ENCODE peak calls at places on chromosomes 11 and 22, in seven cellular contexts. V is M059J, A is KBM-7, Q is H1, H is AML-193, I is NAMALWA, X is left colon. R is an unnamed sample.

GRCh38 chr11:109911488-109911887 is 181.7 kb upstream of the ZC3H12C start:
- DNase-seq in I (no peak), V (no peak), X (no peak), H (peak; percentile 29), A (no peak), Q (no peak), R (no peak)

GRCh38 chr11:95364324-95365295 is 133.6 kb upstream of the SESN3 start:
- DNase-seq in I (no peak), V (no peak), Q (no peak), A (no peak), H (no peak), X (no peak), R (no peak)

GRCh38 chr11:21258414-21258813 is 589.0 kb downstream of the NELL1 start:
- DNase-seq in A (no peak), X (no peak), H (no peak), Q (no peak), I (no peak), V (no peak), R (no peak)

GRCh38 chr11:76637491-76638266 is 32.9 kb downstream of the LRRC32 start:
- DNase-seq in V (no peak), A (peak; percentile 76), Q (no peak), H (no peak), I (peak; percentile 92), X (peak; percentile 59), R (no peak)

GRCh38 chr11:123356539-123356938 is 73.5 kb upstream of the GRAMD1B start:
- DNase-seq in I (no peak), V (no peak), X (no peak), A (no peak), Q (no peak), H (no peak), R (no peak)

GRCh38 chr22:39253427-39254070 is 8.8 kb upstream of the PDGFB start:
- DNase-seq in X (no peak), H (no peak), A (no peak), Q (no peak), V (peak; percentile 92), I (no peak), R (peak; percentile 51)

GRCh38 chr11:75655619-75656018 is 13.2 kb downstream of the MAP6 start:
- DNase-seq in H (no peak), A (no peak), Q (no peak), X (no peak), V (no peak), I (no peak), R (no peak)

GRCh38 chr22:19820880-19821522 is 33.7 kb downstream of the GNB1L start:
- DNase-seq in V (no peak), Q (no peak), A (no peak), I (no peak), H (no peak), X (no peak), R (no peak)

GRCh38 chr11:119483341-119483880 is 60.4 kb upstream of the THY1 start:
- DNase-seq in V (no peak), Q (no peak), I (no peak), H (no peak), X (no peak), A (no peak), R (no peak)

GRCh38 chr22:44706488-44706887 is 4.5 kb downstream of the PRR5 start:
- DNase-seq in H (no peak), V (no peak), X (no peak), Q (no peak), I (no peak), A (no peak), R (no peak)

GRCh38 chr11:7677071-7677470 is 3.8 kb upstream of the CYB5R2 start:
- DNase-seq in A (peak; percentile 39), Q (no peak), V (peak; percentile 93), X (no peak), H (no peak), I (no peak), R (no peak)

GRCh38 chr11:70845761-70846160 is 406.6 kb downstream of the SHANK2 start:
- DNase-seq in V (no peak), I (no peak), H (no peak), A (no peak), X (no peak), Q (no peak), R (no peak)

GRCh38 chr11:33089776-33090175 is 50.4 kb downstream of the TCP11L1 start:
- DNase-seq in H (no peak), A (no peak), V (peak; percentile 58), I (no peak), Q (no peak), X (no peak), R (no peak)

GRCh38 chr22:20242393-20243175 is 25.5 kb downstream of the RTN4R start:
- DNase-seq in X (no peak), Q (no peak), I (no peak), V (no peak), H (no peak), A (no peak), R (no peak)

GRCh38 chr22:24102366-24103200 is 78.7 kb upstream of the SUSD2 start:
- DNase-seq in I (no peak), A (no peak), V (no peak), X (no peak), H (no peak), Q (no peak), R (no peak)

GRCh38 chr11:68912254-68912653 is 8.6 kb downstream of the IGHMBP2 start:
- DNase-seq in X (no peak), A (no peak), I (no peak), V (peak; percentile 12), Q (no peak), H (no peak), R (no peak)

GRCh38 chr11:6667733-6668374 is 12.2 kb upstream of the DCHS1 start:
- DNase-seq in V (peak; percentile 54), X (no peak), Q (no peak), I (peak; percentile 63), H (peak; percentile 67), A (peak; percentile 66), R (peak; percentile 29)

GRCh38 chr22:49751318-49751967 is 76.2 kb downstream of the BRD1 start:
- DNase-seq in A (no peak), Q (no peak), H (no peak), I (no peak), X (no peak), V (no peak), R (no peak)

GRCh38 chr11:121703166-121703565 is 250.4 kb upstream of the SORL1-AS1 start:
- DNase-seq in H (no peak), X (no peak), Q (no peak), V (no peak), I (no peak), A (no peak), R (no peak)

GRCh38 chr11:76670475-76671235 is at the start of gene LRRC32:
- DNase-seq in Q (no peak), I (peak; percentile 34), H (no peak), X (peak; percentile 64), A (no peak), V (no peak), R (peak; percentile 46)

GRCh38 chr22:18008136-18008535 is 16.2 kb downstream of the MICAL3 start:
- DNase-seq in I (no peak), V (no peak), Q (no peak), A (no peak), X (no peak), H (no peak), R (no peak)

GRCh38 chr22:24878969-24879368 is 67.5 kb downstream of the LHFPL7 start:
- DNase-seq in I (peak; percentile 42), X (no peak), A (no peak), Q (no peak), H (no peak), V (no peak), R (no peak)

GRCh38 chr22:26846645-26847044 is 189.3 kb downstream of the MIAT start:
- DNase-seq in A (no peak), Q (no peak), V (peak; percentile 72), X (no peak), I (no peak), H (no peak), R (no peak)

GRCh38 chr11:15801616-15802015 is 554.7 kb downstream of the SOX6 start:
- DNase-seq in I (no peak), A (no peak), Q (no peak), H (no peak), X (no peak), V (no peak), R (no peak)

GRCh38 chr11:116072133-116072532 is 567.9 kb upstream of the CADM1 start:
- DNase-seq in V (no peak), A (no peak), X (no peak), I (no peak), H (no peak), Q (no peak), R (no peak)

GRCh38 chr22:29071261-29072045 is 1.4 kb upstream of the KREMEN1 start:
- DNase-seq in V (no peak), I (no peak), H (no peak), A (no peak), X (peak; percentile 82), Q (peak; percentile 43), R (peak; percentile 69)

GRCh38 chr22:33785283-33785991 is 134.8 kb downstream of the LARGE1 start:
- DNase-seq in X (no peak), H (no peak), Q (no peak), A (no peak), I (no peak), V (peak; percentile 21), R (no peak)

GRCh38 chr22:24752091-24752623 is 22.4 kb downstream of the PIWIL3 start:
- DNase-seq in H (no peak), X (no peak), Q (no peak), V (no peak), A (no peak), I (no peak), R (peak; percentile 58)

GRCh38 chr11:34468209-34468841 is 29.6 kb downstream of the CAT start:
- DNase-seq in A (peak; percentile 83), Q (peak; percentile 7), V (peak; percentile 43), H (peak; percentile 61), X (peak; percentile 37), I (peak; percentile 73), R (peak; percentile 56)

GRCh38 chr11:117426297-117426685 is 98.6 kb downstream of the CEP164 start:
- DNase-seq in V (peak; percentile 45), I (peak; percentile 69), Q (peak; percentile 57), X (peak; percentile 71), A (peak; percentile 54), H (peak; percentile 3), R (peak; percentile 82)

GRCh38 chr11:18105802-18106574 is at the start of gene SAAL1:
- DNase-seq in Q (peak; percentile 46), A (peak; percentile 91), X (peak; percentile 91), V (peak; percentile 78), I (peak; percentile 91), H (peak; percentile 66), R (peak; percentile 94)

GRCh38 chr11:47766363-47767227 is 546 bp downstream of the FNBP4 start:
- DNase-seq in V (peak; percentile 71), X (peak; percentile 81), H (peak; percentile 35), Q (no peak), I (peak; percentile 78), A (peak; percentile 64), R (peak; percentile 71)

GRCh38 chr22:25447067-25447688 is 117.3 kb upstream of the GRK3 start:
- DNase-seq in A (no peak), V (no peak), Q (no peak), I (no peak), X (no peak), H (no peak), R (peak; percentile 68)

GRCh38 chr22:27212617-27213177 is 555.3 kb downstream of the MIAT start:
- DNase-seq in H (no peak), Q (no peak), V (peak; percentile 95), I (no peak), X (peak; percentile 29), A (peak; percentile 1), R (peak; percentile 25)

GRCh38 chr11:114058026-114058706 is 1.3 kb upstream of the ZBTB16 start:
- DNase-seq in Q (no peak), A (no peak), X (no peak), V (no peak), H (no peak), I (no peak), R (no peak)

GRCh38 chr22:29370556-29370955 is 17.8 kb downstream of the AP1B1 start:
- DNase-seq in H (no peak), V (no peak), I (peak; percentile 87), A (no peak), Q (no peak), X (no peak), R (no peak)

R was measured in OCI-M1.